ENCODE peak calls at places on chromosomes 1 and 21, in four cellular contexts. T, D, V and A are unnamed samples.

GRCh38 chr1:58089898-58090535 is 456.5 kb downstream of the OMA1 start:
- DNase-seq in D (no peak), V (no peak), T (no peak), A (no peak)

GRCh38 chr1:43074244-43074643 is 97.8 kb downstream of the EBNA1BP2 start:
- DNase-seq in D (no peak), V (no peak), T (no peak), A (peak)

GRCh38 chr1:165883056-165883455 is 55.6 kb downstream of the UCK2 start:
- DNase-seq in V (no peak), T (no peak), D (no peak), A (peak)

GRCh38 chr21:16532841-16533240 is 803.1 kb downstream of the USP25 start:
- DNase-seq in D (no peak), T (peak), V (no peak), A (no peak)

GRCh38 chr1:40094481-40095110 is 2.5 kb downstream of the PPT1 start:
- DNase-seq in T (no peak), V (no peak), D (no peak), A (no peak)

GRCh38 chr21:32457360-32457840 is 44.9 kb downstream of the EVA1C start:
- DNase-seq in D (no peak), T (peak), V (peak), A (peak)

GRCh38 chr1:8879348-8880067 is 1.0 kb upstream of the ENO1 start:
- DNase-seq in D (no peak), T (no peak), V (no peak), A (no peak)

GRCh38 chr1:110242731-110243130 is 32.6 kb downstream of the KCNC4 start:
- DNase-seq in T (no peak), V (no peak), D (no peak), A (no peak)

GRCh38 chr1:109959974-109960744 is 24.4 kb upstream of the AHCYL1 start:
- DNase-seq in T (peak), V (peak), D (no peak), A (peak)

GRCh38 chr21:33904041-33904440 is 11.6 kb downstream of the ATP5PO start:
- DNase-seq in T (no peak), V (no peak), D (no peak), A (no peak)

GRCh38 chr1:77757616-77758015 is 2.0 kb downstream of the USP33 start:
- DNase-seq in D (no peak), T (peak), V (no peak), A (no peak)

GRCh38 chr1:160205974-160206369 is 788 bp downstream of the PEA15 start:
- DNase-seq in V (peak), D (peak), T (peak), A (peak)

GRCh38 chr1:243471754-243472725 is 216.2 kb downstream of the SDCCAG8 start:
- DNase-seq in V (no peak), D (peak), T (no peak), A (peak)

GRCh38 chr1:111399792-111400610 is 27.5 kb downstream of the OVGP1 start:
- DNase-seq in V (peak), T (peak), D (peak), A (peak)

GRCh38 chr1:55848906-55849305 is 633.7 kb upstream of the USP24 start:
- DNase-seq in V (no peak), D (no peak), T (peak), A (peak)

GRCh38 chr1:36096500-36097412 is 8.1 kb downstream of the ADPRS start:
- DNase-seq in T (no peak), D (no peak), V (peak), A (peak)

GRCh38 chr1:246795906-246796694 is 71.9 kb downstream of the SCCPDH start:
- DNase-seq in D (no peak), T (no peak), V (no peak), A (no peak)

GRCh38 chr21:25396135-25396711 is 211.1 kb downstream of the MRPL39 start:
- DNase-seq in D (no peak), V (no peak), T (no peak), A (no peak)

GRCh38 chr1:84267476-84267875 is 34.0 kb upstream of the SAMD13 start:
- DNase-seq in V (no peak), D (no peak), T (no peak), A (no peak)

GRCh38 chr1:110347182-110347893 is 8.2 kb downstream of the RBM15 start:
- DNase-seq in V (no peak), D (no peak), T (no peak), A (no peak)

GRCh38 chr1:117828206-117828605 is 101.2 kb downstream of the GDAP2 start:
- DNase-seq in V (peak), D (no peak), T (peak), A (no peak)

GRCh38 chr1:7103322-7104052 is 318.2 kb downstream of the CAMTA1 start:
- DNase-seq in V (no peak), T (peak), D (no peak), A (no peak)

GRCh38 chr1:161486806-161487482 is 18.3 kb upstream of the FCGR2A start:
- DNase-seq in T (peak), D (peak), V (peak), A (peak)

GRCh38 chr1:7399514-7400125 is 371.5 kb upstream of the VAMP3 start:
- DNase-seq in V (no peak), T (no peak), D (no peak), A (no peak)

GRCh38 chr1:226827458-226827857 is 43.0 kb upstream of the PSEN2 start:
- DNase-seq in T (peak), D (no peak), V (no peak), A (peak)

GRCh38 chr1:59115865-59116264 is 181.0 kb upstream of the FGGY start:
- DNase-seq in T (no peak), D (no peak), V (no peak), A (no peak)

GRCh38 chr1:117735045-117735992 is 129.5 kb downstream of the TENT5C start:
- DNase-seq in V (peak), D (peak), T (peak), A (peak)

GRCh38 chr1:248892590-248892989 is 13.4 kb upstream of the PGBD2 start:
- DNase-seq in D (no peak), V (no peak), T (no peak), A (peak)

GRCh38 chr1:113226118-113226517 is 153.1 kb downstream of the LRIG2 start:
- DNase-seq in T (peak), V (no peak), D (no peak), A (no peak)

GRCh38 chr1:214439352-214440119 is 111.9 kb downstream of the PTPN14 start:
- DNase-seq in T (peak), D (peak), V (peak), A (peak)

GRCh38 chr1:185157599-185158469 is 867 bp downstream of the SWT1 start:
- DNase-seq in T (peak), D (peak), V (peak), A (peak)

GRCh38 chr1:205938682-205939081 is 4.6 kb downstream of the SLC26A9 start:
- DNase-seq in V (no peak), D (no peak), T (no peak), A (no peak)

GRCh38 chr1:205942631-205943159 is 561 bp downstream of the SLC26A9 start:
- DNase-seq in T (no peak), V (peak), D (no peak), A (no peak)

GRCh38 chr1:205940710-205941109 is 2.5 kb downstream of the SLC26A9 start:
- DNase-seq in V (no peak), T (no peak), D (no peak), A (no peak)

GRCh38 chr1:205936846-205937707 is 6.2 kb downstream of the SLC26A9 start:
- DNase-seq in T (peak), V (no peak), D (no peak), A (peak)

DNA sequence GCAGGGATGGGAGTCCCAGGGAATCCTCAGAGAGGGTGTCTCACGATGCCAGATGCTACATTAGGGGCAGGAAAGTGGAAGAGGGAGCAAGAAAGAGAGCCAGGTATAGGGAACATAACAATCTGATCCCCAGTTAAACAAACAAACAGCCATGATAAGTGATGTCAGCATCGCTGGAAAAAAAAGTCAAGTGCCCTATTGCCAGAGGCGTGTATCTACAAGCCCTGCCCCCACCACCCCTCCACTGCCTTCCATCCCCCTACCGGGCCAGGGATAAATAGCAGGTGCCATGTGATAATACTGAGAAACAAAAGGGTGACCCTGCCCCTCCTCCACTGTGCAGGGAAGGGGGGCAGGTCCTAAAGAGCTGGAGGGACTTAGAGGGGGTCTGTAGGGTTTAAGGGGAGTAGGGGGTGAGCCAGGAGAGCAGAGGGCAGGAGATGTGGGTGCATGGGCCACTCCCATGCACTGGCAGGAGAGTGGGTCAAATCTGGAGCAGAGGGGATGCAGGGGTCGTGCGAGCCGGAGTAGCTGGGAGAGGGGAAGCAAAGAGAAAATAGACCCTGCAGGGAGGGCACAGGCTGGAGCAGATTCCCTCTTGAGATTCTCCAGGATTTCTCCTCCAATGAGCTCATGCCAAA is 3.4 kb downstream of the SLC26A9 start:
- DNase-seq in D (peak), T (no peak), V (peak), A (peak)
- TF ChIP-seq CTCF in D (peak), T (no peak), V (peak), A (peak)

DNA sequence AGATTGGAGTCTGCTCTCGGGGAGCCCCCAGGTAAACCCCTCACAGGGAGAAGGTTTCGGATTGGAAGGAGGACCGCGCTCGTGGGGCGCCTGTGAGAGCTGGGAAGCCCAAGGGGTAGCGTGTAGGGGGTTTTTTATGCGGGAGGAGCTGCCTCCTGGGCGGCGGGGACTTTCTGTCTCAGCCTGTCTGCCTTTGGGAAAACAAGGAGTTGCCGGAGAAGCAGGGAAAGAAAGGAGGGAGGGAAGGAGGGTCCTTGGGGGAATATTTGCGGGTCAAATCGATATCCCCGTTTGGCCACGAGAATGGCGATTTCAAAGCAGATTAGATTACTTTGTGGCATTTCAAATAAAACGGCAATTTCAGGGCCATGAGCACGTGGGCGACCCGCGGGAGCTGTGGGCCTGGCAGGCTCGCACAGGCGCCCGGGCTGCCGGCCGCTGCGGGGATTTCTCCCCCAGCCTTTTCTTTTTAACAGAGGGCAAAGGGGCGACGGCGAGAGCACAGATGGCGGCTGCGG is 9.7 kb downstream of the SIM2 start:
- DNase-seq in T (no peak), D (no peak), V (no peak), A (no peak)
- TF ChIP-seq EZH2 in T (peak), D (no peak), V (peak), A (no peak)

DNA sequence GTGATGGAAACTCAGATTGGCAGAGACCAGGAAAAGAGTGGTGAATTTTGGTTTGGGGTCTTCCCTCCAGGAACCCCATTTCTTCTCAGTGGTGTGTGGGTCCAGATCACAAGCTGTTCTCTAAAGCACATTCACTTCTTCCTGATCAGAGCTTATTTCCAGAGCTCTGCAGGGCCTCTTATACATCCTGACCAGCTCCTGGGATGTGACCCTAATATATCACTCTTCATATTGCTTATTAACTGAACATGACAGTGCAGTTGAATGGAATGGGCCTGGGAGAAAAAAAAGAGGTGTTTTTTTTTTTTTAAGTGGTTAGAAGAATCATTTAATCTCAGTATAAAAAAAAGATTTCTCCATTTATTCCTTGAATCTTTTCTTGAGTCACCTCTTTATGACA is 29.6 kb upstream of the DNM3 start:
- DNase-seq in T (no peak), D (no peak), V (no peak), A (no peak)
- H2AFZ ChIP-seq in T (no peak), D (no peak), V (no peak), A (no peak)

DNA sequence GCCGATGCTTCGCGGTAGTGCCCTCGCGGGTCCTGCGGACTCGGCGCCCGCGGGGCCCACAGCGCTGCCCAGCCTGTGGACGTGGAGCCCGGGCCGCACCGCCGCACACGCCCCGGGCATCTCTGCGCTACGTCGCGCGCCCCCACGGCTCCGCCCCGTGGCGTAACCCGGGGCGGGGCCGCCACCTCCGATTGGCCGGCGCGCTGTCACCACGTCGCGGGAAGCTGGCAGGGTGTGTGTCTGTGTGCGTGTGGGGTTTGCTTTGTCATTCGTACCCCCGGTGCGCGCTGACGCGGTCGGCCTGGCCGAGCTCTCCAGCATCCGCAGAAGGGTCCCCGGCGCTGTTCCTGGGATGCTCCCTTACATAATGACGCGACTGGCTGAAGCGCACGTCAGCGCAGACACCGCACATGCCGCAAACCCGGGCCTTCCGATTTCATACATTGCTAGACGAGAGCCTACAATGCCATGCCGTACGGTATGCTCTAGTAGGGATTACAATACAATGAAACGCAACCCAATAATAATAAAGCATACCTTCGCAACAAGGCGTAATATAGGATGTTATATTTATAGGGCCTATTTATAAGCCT is 528 bp upstream of the MACO1 start:
- DNase-seq in T (no peak), D (peak), V (peak), A (peak)
- TF ChIP-seq CTCF in T (no peak), D (no peak), V (no peak), A (no peak)

GRCh38 chr1:201890806-201891450 is 2.2 kb downstream of the SHISA4 start:
- DNase-seq in V (no peak), T (no peak), D (no peak), A (no peak)
- TF ChIP-seq EZH2 in V (no peak), T (no peak), D (no peak), A (no peak)